ENCODE peak calls at places on chromosomes 6 and 20, in six cellular contexts. S, D, Y, X, F and I are unnamed samples.

GRCh38 chr6:137571854-137572253 is 77.7 kb upstream of the OLIG3 start:
- DNase-seq in D (peak; percentile 59), S (peak; percentile 86), Y (peak; percentile 54), X (peak; percentile 61), F (no peak), I (no peak)

GRCh38 chr6:118980063-118980462 is 45.1 kb upstream of the MCM9 start:
- DNase-seq in S (no peak), Y (peak; percentile 21), D (no peak), F (no peak), X (no peak), I (no peak)

GRCh38 chr6:166440106-166440505 is 57.4 kb upstream of the MPC1 start:
- DNase-seq in Y (no peak), X (no peak), F (no peak), S (no peak), D (no peak), I (no peak)

GRCh38 chr6:118709859-118710350 is 58.5 kb upstream of the CEP85L start:
- DNase-seq in Y (no peak), D (no peak), F (peak; percentile 85), X (peak; percentile 39), S (no peak), I (no peak)

GRCh38 chr20:43653966-43654365 is 12.9 kb upstream of the MYBL2 start:
- DNase-seq in X (no peak), Y (no peak), F (no peak), S (no peak), D (no peak), I (no peak)

GRCh38 chr20:47251154-47252020 is 105.1 kb downstream of the ZMYND8 start:
- DNase-seq in S (no peak), Y (no peak), X (no peak), D (no peak), F (no peak), I (no peak)

GRCh38 chr20:33125983-33126382 is 42.0 kb upstream of the BPIFA2 start:
- DNase-seq in Y (peak; percentile 45), D (no peak), X (no peak), F (no peak), S (no peak), I (no peak)

GRCh38 chr6:39029156-39030011 is 19.2 kb upstream of the GLP1R start:
- DNase-seq in X (peak; percentile 83), D (peak; percentile 12), S (peak; percentile 93), F (no peak), Y (peak; percentile 22), I (no peak)

GRCh38 chr20:32820000-32820697 is 395 bp downstream of the MAPRE1 start:
- DNase-seq in F (no peak), D (peak; percentile 15), Y (peak; percentile 72), X (peak; percentile 92), S (peak; percentile 93), I (no peak)

GRCh38 chr6:134532694-134533624 is 215.0 kb upstream of the SGK1 start:
- DNase-seq in Y (no peak), X (no peak), S (no peak), F (no peak), D (no peak), I (no peak)

GRCh38 chr6:37576336-37576737 is 76.6 kb upstream of the CCDC167 start:
- DNase-seq in S (no peak), Y (no peak), F (no peak), D (peak; percentile 85), X (no peak), I (no peak)

DNA sequence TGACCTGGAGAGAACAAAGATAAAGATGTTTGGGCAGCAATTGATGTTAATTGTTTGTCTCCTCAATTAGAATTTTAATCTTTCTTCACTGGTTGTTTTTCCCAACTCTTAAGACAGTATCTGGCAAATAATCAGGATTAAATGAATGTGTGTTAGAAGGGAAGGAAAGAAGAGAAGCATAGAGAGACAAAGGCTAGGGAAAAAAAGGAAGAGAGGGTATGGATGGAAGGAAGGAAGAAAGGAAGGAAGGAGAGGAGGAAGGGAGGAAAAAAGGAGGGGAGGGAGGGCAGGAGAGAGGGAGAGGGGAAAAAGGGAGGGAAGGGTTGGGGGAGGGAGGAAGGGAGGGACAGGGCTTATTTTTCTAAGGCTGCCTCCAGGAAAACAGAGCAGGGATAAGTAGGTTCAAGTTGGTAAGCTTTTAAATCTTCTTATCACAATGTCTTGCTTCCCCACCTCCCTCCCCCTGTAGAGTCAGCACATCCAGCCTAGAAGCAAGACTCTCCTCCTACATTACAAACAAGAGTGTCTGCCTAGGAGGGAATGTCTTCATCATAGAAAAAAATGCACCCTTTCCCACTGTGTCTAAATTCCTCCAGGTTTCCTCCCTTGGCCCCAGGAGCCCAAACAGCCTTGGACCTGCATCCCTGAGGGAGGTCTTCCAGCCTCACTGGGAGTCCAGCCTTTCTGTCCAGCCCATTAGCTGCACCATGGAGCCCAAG is 447.8 kb upstream of the JARID2 start:
- DNase-seq in Y (no peak), D (no peak), S (no peak), F (no peak), X (no peak), I (no peak)
- TF ChIP-seq ZNF274 in Y (no peak), D (no peak), S (no peak), F (no peak), X (no peak), I (no peak)

GRCh38 chr20:18279231-18279630 is 9.1 kb upstream of the ZNF133 start:
- DNase-seq in F (no peak), X (no peak), S (no peak), Y (no peak), D (no peak), I (no peak)
- TF ChIP-seq YY1 in F (no peak), X (no peak), S (no peak), Y (no peak), D (no peak), I (no peak)

DNA sequence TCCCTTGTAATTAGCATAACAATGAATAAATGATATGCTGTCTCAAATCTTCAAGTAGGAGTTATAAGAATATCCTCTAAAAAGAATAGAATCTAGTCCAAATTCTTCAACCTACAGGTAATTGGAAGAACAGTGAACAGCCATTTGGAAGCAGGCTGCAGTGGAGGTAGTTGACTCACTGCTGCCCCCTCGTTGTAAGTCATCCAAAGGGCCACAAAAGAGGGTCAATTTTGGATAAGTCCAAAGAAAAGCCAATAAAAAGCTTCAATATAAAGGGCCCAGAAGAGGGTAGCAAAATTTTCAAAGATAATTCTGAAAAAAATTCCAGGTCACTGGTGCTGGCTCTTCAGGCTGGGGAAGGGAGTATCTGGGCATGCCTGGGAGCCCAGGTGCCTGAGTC is 60.8 kb upstream of the SSTR4 start:
- DNase-seq in S (peak; percentile 54), X (peak; percentile 54), F (no peak), D (peak; percentile 18), Y (peak; percentile 24), I (no peak)
- TF ChIP-seq ZNF274 in S (no peak), X (no peak), F (no peak), D (no peak), Y (no peak), I (no peak)

GRCh38 chr20:56628015-56628872 is 862 bp upstream of the TFAP2C start:
- DNase-seq in S (peak; percentile 68), X (no peak), F (no peak), Y (no peak), D (no peak), I (no peak)

GRCh38 chr20:56627122-56628014 is 1.7 kb upstream of the TFAP2C start:
- DNase-seq in S (peak; percentile 65), Y (no peak), F (no peak), X (no peak), D (no peak), I (no peak)

GRCh38 chr20:56626367-56627121 is 2.6 kb upstream of the TFAP2C start:
- DNase-seq in Y (no peak), X (peak; percentile 60), F (no peak), D (peak; percentile 10), S (peak; percentile 83), I (peak; percentile 82)

GRCh38 chr20:56625837-56626236 is 3.3 kb upstream of the TFAP2C start:
- DNase-seq in F (no peak), Y (no peak), S (no peak), X (no peak), D (no peak), I (no peak)

DNA sequence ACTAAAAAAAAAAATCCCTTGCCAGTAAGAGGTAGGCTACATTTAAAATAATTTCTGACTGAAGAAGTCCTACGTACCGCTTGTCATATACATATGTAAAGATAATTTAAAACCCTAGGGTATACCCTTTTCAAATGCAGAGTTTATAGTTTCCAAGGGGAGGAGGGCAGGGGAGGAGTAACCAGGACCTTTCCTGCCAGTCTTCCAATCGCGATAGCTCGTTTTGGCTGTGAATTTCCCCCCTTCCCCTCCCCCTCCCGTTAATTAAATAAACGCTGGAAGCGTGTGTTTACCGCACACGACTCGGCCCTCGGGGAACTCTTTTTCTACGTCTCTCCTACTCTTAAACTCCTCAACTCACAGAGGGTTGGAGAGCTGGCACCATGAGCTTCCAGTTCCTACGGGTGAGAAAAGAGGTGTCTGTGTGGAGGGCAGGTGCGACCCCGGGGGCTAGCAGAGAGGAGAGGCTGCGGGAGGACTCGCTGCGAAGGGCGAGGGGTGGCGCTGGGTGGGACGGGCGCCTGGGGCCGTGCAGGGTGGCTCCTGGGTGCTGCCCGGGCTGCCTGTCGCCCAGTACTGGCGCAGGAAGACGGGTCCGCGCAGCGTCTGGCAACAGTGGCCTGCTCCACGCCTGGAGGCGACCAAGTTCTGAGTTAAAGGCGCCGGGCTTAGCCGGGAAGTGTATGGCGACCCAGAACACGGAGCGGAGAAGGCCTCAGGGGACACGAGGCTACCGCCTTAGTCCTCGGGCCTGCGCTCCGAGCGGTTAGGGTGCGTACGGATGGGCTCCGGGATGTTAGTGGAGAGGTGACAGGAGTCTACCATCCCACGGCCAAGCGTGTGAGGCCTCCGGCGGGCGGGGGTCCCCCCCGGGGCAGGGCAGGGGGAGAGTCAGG is 4.1 kb upstream of the TFAP2C start:
- DNase-seq in Y (no peak), F (no peak), X (no peak), D (no peak), S (peak; percentile 69), I (no peak)
- TF ChIP-seq YY1 in Y (no peak), F (no peak), X (no peak), D (no peak), S (no peak), I (no peak)

GRCh38 chr6:159726196-159726917 is 949 bp upstream of the WTAP start:
- DNase-seq in Y (no peak), X (no peak), S (no peak), D (no peak), F (no peak), I (peak; percentile 20)

GRCh38 chr6:159729598-159729997 is 2.3 kb downstream of the WTAP start:
- DNase-seq in S (no peak), D (no peak), F (peak; percentile 30), Y (no peak), X (no peak), I (no peak)

GRCh38 chr6:159728552-159728951 is 1.2 kb downstream of the WTAP start:
- DNase-seq in X (no peak), Y (no peak), F (no peak), D (no peak), S (no peak), I (no peak)

GRCh38 chr6:159726918-159727716 is at the start of gene WTAP:
- DNase-seq in Y (peak; percentile 95), D (peak; percentile 94), F (peak; percentile 89), S (peak; percentile 96), X (peak; percentile 94), I (peak; percentile 89)

DNA sequence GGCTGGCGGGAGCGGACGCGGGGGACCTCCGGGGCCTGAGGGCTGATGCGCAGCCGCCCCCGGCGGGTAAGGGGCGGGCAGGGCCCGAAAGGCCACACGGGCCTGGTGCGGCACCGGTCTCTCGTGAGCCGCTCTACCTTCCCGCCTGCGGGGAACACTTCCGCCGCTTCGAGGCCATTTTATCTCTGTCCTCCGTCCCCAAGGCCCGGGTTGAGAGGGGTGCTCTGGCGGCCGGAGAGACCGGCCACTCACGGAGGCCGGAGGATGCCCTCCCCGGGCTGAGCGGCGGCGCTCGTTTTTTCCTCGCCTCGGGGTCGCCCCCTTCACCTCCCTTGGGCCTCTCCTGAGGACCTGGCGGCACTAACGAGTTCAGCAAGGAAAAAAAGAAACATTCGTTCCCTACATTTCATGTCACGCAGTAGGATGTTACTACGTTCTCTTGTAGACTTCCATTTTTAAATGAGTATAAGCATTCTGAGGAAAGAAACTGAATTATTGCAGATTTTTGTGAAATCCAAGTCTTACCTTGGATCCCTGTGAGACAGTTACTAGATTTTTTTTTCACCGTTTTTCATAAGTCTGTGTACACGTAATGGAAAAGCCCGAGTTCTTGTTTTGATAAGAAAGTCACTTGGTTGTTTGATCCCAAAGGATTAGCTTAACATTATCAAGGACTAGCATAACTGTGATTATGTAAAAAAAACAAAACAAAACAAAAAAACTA is 573 bp downstream of the WTAP start:
- DNase-seq in X (peak; percentile 78), F (no peak), S (no peak), Y (peak; percentile 29), D (no peak), I (no peak)
- TF ChIP-seq ZNF274 in X (no peak), F (no peak), S (no peak), Y (no peak), D (no peak), I (no peak)